ENCODE peak calls at places on chromosomes 3 and 15, in four cellular contexts. E, I, A and G are unnamed samples.

GRCh38 chr15:22951381-22952280 is 28.5 kb downstream of the CYFIP1 start:
- DNase-seq in E (no peak), I (no peak), A (no peak), G (no peak)

GRCh38 chr3:41682996-41683395 is 278.9 kb downstream of the ULK4 start:
- DNase-seq in E (no peak), I (peak), A (no peak), G (no peak)

GRCh38 chr3:40864915-40865314 is 334.4 kb upstream of the CTNNB1 start:
- DNase-seq in E (no peak), I (no peak), A (no peak), G (no peak)

GRCh38 chr3:50978991-50979667 is 304.4 kb downstream of the DOCK3 start:
- DNase-seq in E (peak), I (no peak), A (no peak), G (peak)

GRCh38 chr15:41919954-41920538 is 26.2 kb upstream of the SPTBN5 start:
- DNase-seq in E (no peak), I (no peak), A (no peak), G (no peak)

GRCh38 chr3:167843483-167843882 is 108.0 kb downstream of the SERPINI1 start:
- DNase-seq in E (no peak), I (no peak), A (no peak), G (no peak)

GRCh38 chr3:161409069-161409468 is 37.8 kb upstream of the SPTSSB start:
- DNase-seq in E (peak), I (peak), A (peak), G (peak)

GRCh38 chr3:101902041-101902440 is 52.7 kb downstream of the NFKBIZ start:
- DNase-seq in E (peak), I (peak), A (no peak), G (no peak)

GRCh38 chr3:38129058-38129457 is 7.9 kb downstream of the ACAA1 start:
- DNase-seq in E (no peak), I (no peak), A (no peak), G (no peak)

GRCh38 chr3:65728138-65728537 is 310.6 kb downstream of the MAGI1 start:
- DNase-seq in E (peak), I (no peak), A (no peak), G (no peak)

GRCh38 chr3:112640864-112641751 is at the start of gene CCDC80:
- DNase-seq in E (peak), I (peak), A (no peak), G (peak)

GRCh38 chr3:105582015-105582414 is 215.3 kb downstream of the ALCAM start:
- DNase-seq in E (no peak), I (no peak), A (no peak), G (no peak)